ENCODE peak calls at places on chromosomes 11 and 22, in nine cellular contexts. P is CD4-positive, CD25-positive, alpha-beta regulatory T cell; Q is brain microvascular endothelial cell; G is AG04450; A is stomach; D is cardiac muscle cell; U is body of pancreas; N is dorsolateral prefrontal cortex; T is sigmoid colon. V is an unnamed sample.

GRCh38 chr22:35575116-35575748 is 34.6 kb downstream of the RASD2 start:
- DNase-seq in P (no peak), Q (no peak), G (no peak), A (no peak), D (no peak), U (no peak), N (no peak), T (no peak), V (no peak)

GRCh38 chr11:35617687-35618496 is at the start of gene FJX1:
- DNase-seq in P (no peak), Q (peak), G (peak), A (no peak), D (peak), U (peak), N (no peak), T (peak), V (peak)

GRCh38 chr11:18650859-18651557 is 16.9 kb upstream of the SPTY2D1 start:
- DNase-seq in P (peak), Q (peak), G (peak), A (peak), D (peak), U (peak), N (no peak), T (no peak), V (no peak)

GRCh38 chr22:50318698-50319411 is 8.0 kb downstream of the DENND6B start:
- DNase-seq in P (no peak), Q (no peak), G (no peak), A (no peak), D (no peak), U (no peak), N (no peak), T (no peak), V (no peak)

GRCh38 chr11:63663809-63664208 is 7.4 kb downstream of the ATL3 start:
- DNase-seq in P (no peak), Q (peak), G (no peak), A (no peak), D (peak), U (no peak), N (no peak), T (no peak), V (no peak)

GRCh38 chr11:76801205-76801604 is 18.0 kb downstream of the TSKU start:
- DNase-seq in P (no peak), Q (no peak), G (no peak), A (no peak), D (no peak), U (no peak), N (no peak), T (no peak), V (no peak)

GRCh38 chr11:116510886-116511650 is 261.7 kb downstream of the BUD13 start:
- DNase-seq in P (no peak), Q (no peak), G (no peak), A (no peak), D (no peak), U (no peak), N (no peak), T (no peak), V (no peak)

GRCh38 chr11:118619444-118620205 is 12.2 kb downstream of the PHLDB1 start:
- DNase-seq in P (no peak), Q (peak), G (peak), A (no peak), D (peak), U (no peak), N (no peak), T (peak), V (no peak)

GRCh38 chr11:68160100-68160695 is 39.0 kb upstream of the CHKA start:
- DNase-seq in P (no peak), Q (no peak), G (no peak), A (no peak), D (no peak), U (no peak), N (no peak), T (no peak), V (no peak)

GRCh38 chr11:130301002-130301401 is 13.7 kb downstream of the ZBTB44 start:
- DNase-seq in P (no peak), Q (no peak), G (no peak), A (no peak), D (no peak), U (no peak), N (no peak), T (no peak), V (no peak)

GRCh38 chr11:2109541-2110019 is 29.6 kb downstream of the IGF2 start:
- DNase-seq in P (no peak), Q (no peak), G (no peak), A (no peak), D (peak), U (no peak), N (no peak), T (no peak), V (no peak)

GRCh38 chr11:80798189-80798588 is 1357.4 kb upstream of the TENM4 start:
- DNase-seq in P (no peak), Q (no peak), G (no peak), A (no peak), D (no peak), U (no peak), N (no peak), T (no peak), V (no peak)

DNA sequence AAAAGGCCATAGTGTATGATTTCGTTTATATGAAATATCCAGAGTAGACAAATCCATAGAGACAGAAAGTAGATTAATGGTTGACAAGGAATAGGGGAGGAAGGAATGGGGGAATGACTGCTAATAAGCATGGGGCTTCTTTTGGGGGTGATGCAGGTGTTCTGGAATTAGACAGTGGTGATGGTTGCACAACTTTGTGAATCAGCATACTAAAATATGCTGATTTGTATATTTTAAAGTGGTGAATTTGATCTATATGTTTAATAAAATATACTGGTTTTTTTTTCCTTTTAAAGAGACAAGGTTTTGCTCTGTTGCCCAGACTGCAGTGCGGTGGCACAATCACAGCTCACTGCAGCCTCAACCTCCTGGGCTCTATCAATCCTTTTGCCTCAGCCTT is 6.5 kb upstream of the HORMAD2 start:
- DNase-seq in P (no peak), Q (no peak), G (no peak), A (no peak), D (no peak), U (no peak), N (no peak), T (no peak), V (no peak)
- H3K27ac ChIP-seq in P (no peak), Q (no peak), G (no peak), A (no peak), D (no peak), U (no peak), N (no peak), T (no peak), V (no peak)

GRCh38 chr11:34204396-34205279 is 99.2 kb downstream of the NAT10 start:
- DNase-seq in P (no peak), Q (no peak), G (no peak), A (peak), D (no peak), U (no peak), N (no peak), T (no peak), V (peak)

GRCh38 chr11:34205326-34206035 is 100.1 kb downstream of the NAT10 start:
- DNase-seq in P (no peak), Q (no peak), G (no peak), A (no peak), D (peak), U (no peak), N (no peak), T (no peak), V (no peak)

GRCh38 chr11:34206598-34207300 is 101.3 kb downstream of the NAT10 start:
- DNase-seq in P (no peak), Q (no peak), G (no peak), A (no peak), D (no peak), U (no peak), N (no peak), T (no peak), V (no peak)

GRCh38 chr11:34201130-34201529 is 95.7 kb downstream of the NAT10 start:
- DNase-seq in P (no peak), Q (no peak), G (no peak), A (no peak), D (no peak), U (no peak), N (no peak), T (no peak), V (no peak)

GRCh38 chr11:34203377-34203801 is 98.0 kb downstream of the NAT10 start:
- DNase-seq in P (no peak), Q (no peak), G (no peak), A (no peak), D (no peak), U (no peak), N (no peak), T (no peak), V (no peak)
- H3K27ac ChIP-seq in P (no peak), Q (no peak), G (no peak), A (no peak), D (peak), U (no peak), N (no peak), T (no peak), V (no peak)

GRCh38 chr11:78720281-78720989 is 145.8 kb upstream of the NARS2 start:
- DNase-seq in P (no peak), Q (no peak), G (no peak), A (no peak), D (no peak), U (no peak), N (no peak), T (no peak), V (no peak)

GRCh38 chr11:78711732-78712131 is 137.1 kb upstream of the NARS2 start:
- DNase-seq in P (no peak), Q (no peak), G (no peak), A (no peak), D (no peak), U (no peak), N (no peak), T (no peak), V (no peak)

GRCh38 chr11:78714539-78714938 is 139.9 kb upstream of the NARS2 start:
- DNase-seq in P (no peak), Q (no peak), G (no peak), A (no peak), D (no peak), U (no peak), N (no peak), T (no peak), V (no peak)

GRCh38 chr11:78717031-78717430 is 142.4 kb upstream of the NARS2 start:
- DNase-seq in P (no peak), Q (no peak), G (no peak), A (no peak), D (no peak), U (no peak), N (no peak), T (no peak), V (no peak)

GRCh38 chr11:78715639-78716311 is 141.1 kb upstream of the NARS2 start:
- DNase-seq in P (peak), Q (peak), G (peak), A (peak), D (peak), U (peak), N (peak), T (no peak), V (peak)
- H3K27ac ChIP-seq in P (no peak), Q (no peak), G (peak), A (no peak), D (no peak), U (no peak), N (no peak), T (no peak), V (peak)

DNA sequence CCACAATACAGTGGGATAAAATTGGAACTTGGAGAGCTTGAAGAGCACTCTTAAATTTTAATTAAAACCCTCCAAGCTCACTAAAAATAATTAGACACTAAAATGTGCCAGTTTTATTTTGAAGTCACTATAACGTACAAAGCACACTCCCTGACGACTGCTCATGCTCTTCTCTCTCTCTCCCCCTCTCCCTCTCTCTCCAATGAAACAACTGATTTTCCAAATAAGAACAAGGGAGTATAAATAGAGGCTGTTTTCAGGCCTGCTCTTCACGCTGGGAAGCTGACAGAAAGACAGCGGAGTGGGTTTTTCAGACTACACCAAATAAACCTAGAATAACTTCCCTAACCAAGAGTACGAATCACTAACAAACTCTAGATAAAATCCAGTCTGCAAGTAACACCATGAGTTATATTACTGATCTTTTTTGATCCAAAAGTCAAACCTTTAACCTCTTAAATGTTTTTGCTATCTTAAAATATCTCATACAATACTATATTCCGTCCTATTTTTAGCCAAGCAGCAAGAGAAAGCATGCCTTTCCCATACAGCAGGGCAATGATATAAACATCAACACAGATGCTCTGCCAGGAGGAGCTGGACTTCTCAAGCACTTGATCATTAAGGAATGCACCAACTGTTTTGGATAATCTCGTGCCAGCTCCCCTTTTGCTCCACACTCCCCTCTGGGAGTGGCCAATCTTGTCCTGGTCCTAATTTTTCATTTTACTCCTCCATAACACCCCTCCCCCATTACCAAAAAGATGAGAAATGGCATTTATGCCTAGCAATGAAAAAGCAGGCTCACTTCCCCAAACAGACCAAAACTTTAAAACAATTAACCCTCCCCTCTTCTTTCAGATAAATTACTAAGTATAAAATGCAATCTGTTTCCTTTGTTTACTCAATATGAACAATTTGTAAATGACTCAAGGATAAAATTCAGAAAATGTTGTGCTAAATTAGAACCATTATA is 116.9 kb downstream of the SOX6 start:
- DNase-seq in P (no peak), Q (no peak), G (peak), A (no peak), D (no peak), U (no peak), N (no peak), T (no peak), V (no peak)
- H3K27ac ChIP-seq in P (no peak), Q (no peak), G (no peak), A (no peak), D (peak), U (no peak), N (no peak), T (no peak), V (no peak)

GRCh38 chr11:65541093-65542010 is 16.5 kb downstream of the SCYL1 start:
- DNase-seq in P (no peak), Q (no peak), G (no peak), A (no peak), D (no peak), U (no peak), N (no peak), T (peak), V (peak)
- H3K27ac ChIP-seq in P (peak), Q (peak), G (peak), A (peak), D (no peak), U (peak), N (peak), T (peak), V (peak)

DNA sequence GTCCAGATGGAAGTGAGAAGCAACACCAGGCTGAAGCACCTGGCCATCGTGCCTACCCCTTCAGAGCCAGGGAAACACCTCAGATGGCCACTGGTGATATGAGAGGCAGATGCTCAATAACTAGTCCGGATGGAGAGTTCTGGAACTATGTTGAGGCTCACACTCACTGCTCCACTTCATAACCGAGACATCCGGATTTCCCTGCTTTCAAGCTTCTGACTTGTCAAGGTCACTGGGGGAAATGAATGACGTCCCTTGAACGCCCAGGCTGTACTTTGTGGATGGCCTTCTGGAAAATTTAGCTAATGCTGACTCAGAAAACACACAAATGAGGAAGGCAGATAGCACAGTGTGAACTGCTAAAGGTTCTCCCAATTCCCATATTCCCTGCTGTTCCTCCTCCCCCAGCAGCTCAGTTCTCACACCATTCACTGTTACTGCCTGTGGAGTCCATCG is at the start of gene LYVE1:
- DNase-seq in P (no peak), Q (peak), G (no peak), A (no peak), D (peak), U (peak), N (no peak), T (peak), V (no peak)
- H3K27ac ChIP-seq in P (no peak), Q (peak), G (no peak), A (peak), D (no peak), U (no peak), N (peak), T (peak), V (no peak)

GRCh38 chr11:73142128-73142377 is at the start of gene FCHSD2:
- DNase-seq in P (no peak), Q (no peak), G (no peak), A (no peak), D (no peak), U (no peak), N (no peak), T (no peak), V (no peak)

GRCh38 chr11:73141031-73141308 is 1.1 kb downstream of the FCHSD2 start:
- DNase-seq in P (no peak), Q (no peak), G (no peak), A (no peak), D (no peak), U (peak), N (peak), T (no peak), V (no peak)

GRCh38 chr11:73141309-73142127 is 600 bp downstream of the FCHSD2 start:
- DNase-seq in P (peak), Q (peak), G (no peak), A (peak), D (peak), U (peak), N (peak), T (peak), V (no peak)

GRCh38 chr11:73145986-73146575 is 4.0 kb upstream of the FCHSD2 start:
- DNase-seq in P (no peak), Q (no peak), G (no peak), A (peak), D (no peak), U (peak), N (no peak), T (peak), V (no peak)

DNA sequence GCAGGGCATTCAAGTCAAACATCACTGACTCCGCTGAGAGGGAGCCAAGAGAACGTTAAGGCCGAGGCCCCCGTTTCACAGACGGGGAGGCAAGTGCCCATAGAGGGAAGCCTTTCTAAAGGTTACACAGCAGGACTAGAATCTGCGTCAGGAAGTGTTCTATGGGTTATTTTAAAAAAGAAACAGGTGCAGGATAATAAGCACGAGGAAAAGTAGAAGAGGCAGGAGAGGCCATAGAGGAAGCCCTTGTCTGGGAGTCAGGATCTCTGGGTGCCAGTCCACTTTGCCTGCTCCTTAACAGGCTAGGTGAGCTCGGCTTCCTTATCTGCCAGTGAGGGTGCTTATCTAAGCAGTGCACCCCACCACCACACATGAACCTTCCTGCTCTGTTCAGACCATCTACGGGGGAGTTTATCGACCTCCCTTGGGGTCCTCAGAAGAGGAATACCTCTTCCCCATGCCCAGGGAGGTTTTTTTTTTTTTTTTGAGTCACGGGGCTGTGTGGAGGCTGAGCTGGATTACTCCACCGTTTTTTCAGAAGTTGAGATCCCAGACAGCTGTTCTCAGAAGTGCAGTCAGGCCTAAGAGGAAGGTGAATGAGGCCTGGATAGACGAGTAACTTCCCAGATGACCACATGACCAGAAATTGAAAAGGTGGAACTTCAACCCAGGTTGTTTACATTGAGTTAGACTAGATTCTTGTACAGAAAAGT is 1.2 kb upstream of the FCHSD2 start:
- DNase-seq in P (no peak), Q (no peak), G (peak), A (no peak), D (peak), U (peak), N (no peak), T (no peak), V (no peak)
- H3K27ac ChIP-seq in P (peak), Q (no peak), G (peak), A (peak), D (peak), U (peak), N (peak), T (peak), V (peak)

DNA sequence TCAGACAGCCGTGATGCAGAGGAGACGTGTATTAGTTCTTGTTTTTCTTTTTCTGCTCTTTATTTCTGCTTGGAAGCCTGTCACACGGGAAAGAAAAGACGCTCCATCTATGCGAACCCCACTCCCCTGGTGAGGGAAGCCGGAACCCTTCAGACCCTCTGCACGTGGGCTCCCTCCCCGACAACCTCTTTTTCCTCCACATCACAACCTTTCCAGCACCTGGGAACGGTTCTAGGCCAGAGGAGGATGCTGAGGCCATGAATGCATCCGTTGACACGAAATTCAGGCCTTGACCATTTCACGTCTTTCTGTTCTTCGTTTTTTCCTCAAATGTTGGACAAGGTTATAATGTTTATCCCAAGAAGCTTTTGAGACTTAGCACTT is 85.3 kb upstream of the WNT7B start:
- DNase-seq in P (no peak), Q (no peak), G (no peak), A (no peak), D (no peak), U (no peak), N (no peak), T (no peak), V (no peak)
- H3K27ac ChIP-seq in P (no peak), Q (no peak), G (no peak), A (peak), D (no peak), U (peak), N (peak), T (peak), V (peak)

GRCh38 chr11:73188301-73188700 is 29.8 kb upstream of the P2RY2 start:
- DNase-seq in P (no peak), Q (no peak), G (no peak), A (peak), D (no peak), U (no peak), N (no peak), T (no peak), V (no peak)

GRCh38 chr11:73189315-73189714 is 28.8 kb upstream of the P2RY2 start:
- DNase-seq in P (no peak), Q (no peak), G (no peak), A (peak), D (no peak), U (no peak), N (no peak), T (peak), V (no peak)

GRCh38 chr11:73186294-73186850 is 31.7 kb upstream of the P2RY2 start:
- DNase-seq in P (no peak), Q (no peak), G (no peak), A (no peak), D (no peak), U (no peak), N (no peak), T (peak), V (peak)

GRCh38 chr11:73186886-73187285 is 31.2 kb upstream of the P2RY2 start:
- DNase-seq in P (no peak), Q (no peak), G (no peak), A (peak), D (no peak), U (no peak), N (no peak), T (peak), V (no peak)

GRCh38 chr11:73187854-73188253 is 30.2 kb upstream of the P2RY2 start:
- DNase-seq in P (no peak), Q (no peak), G (no peak), A (no peak), D (no peak), U (no peak), N (no peak), T (no peak), V (no peak)
- H3K27ac ChIP-seq in P (no peak), Q (no peak), G (no peak), A (no peak), D (no peak), U (no peak), N (no peak), T (no peak), V (peak)

V was measured in epithelial cell of prostate.